ENCODE peak calls at places on chromosomes 1 and 21, in four cellular contexts. A, V, W and T are unnamed samples. For H3K4me1, the result is how much of the 10 kb centered on the place peaks cover.

GRCh38 chr1:2391034-2391384 is 345 bp downstream of the MORN1 start:
- DNase-seq in V (no peak), A (no peak), W (peak), T (peak)

GRCh38 chr1:35809156-35810095 is 1.6 kb downstream of the AGO4 start:
- DNase-seq in V (no peak), W (no peak), A (no peak), T (no peak)

GRCh38 chr1:92484171-92484471 is 2.6 kb downstream of the GFI1 start:
- DNase-seq in V (no peak), A (no peak), W (no peak), T (no peak)

GRCh38 chr21:31397515-31397926 is 53.5 kb upstream of the TIAM1 start:
- DNase-seq in V (no peak), A (no peak), W (no peak), T (peak)

GRCh38 chr21:26815197-26815596 is 30.0 kb downstream of the ADAMTS1 start:
- DNase-seq in W (no peak), A (no peak), V (no peak), T (no peak)

GRCh38 chr1:2942410-2942809 is 78.9 kb upstream of the ACTRT2 start:
- DNase-seq in A (no peak), V (peak), W (no peak), T (no peak)

GRCh38 chr1:3942416-3943122 is 42.5 kb upstream of the C1orf174 start:
- DNase-seq in V (no peak), A (no peak), W (no peak), T (peak)

GRCh38 chr1:81922955-81923354 is 122.2 kb downstream of the ADGRL2 start:
- DNase-seq in A (no peak), V (no peak), W (no peak), T (no peak)

GRCh38 chr1:160807242-160807641 is 11.3 kb downstream of the LY9 start:
- DNase-seq in A (no peak), V (no peak), W (no peak), T (no peak)

GRCh38 chr1:160888926-160889325 is 3.9 kb upstream of the ITLN1 start:
- DNase-seq in V (no peak), A (no peak), W (no peak), T (no peak)

GRCh38 chr21:38159355-38159754 is 97.4 kb upstream of the KCNJ15 start:
- DNase-seq in A (peak), V (peak), W (peak), T (peak)

GRCh38 chr21:44618909-44619308 is 7.0 kb downstream of the KRTAP10-8 start:
- DNase-seq in W (no peak), V (no peak), A (no peak), T (no peak)

GRCh38 chr1:20948091-20948490 is 161.0 kb upstream of the HP1BP3 start:
- DNase-seq in W (peak), V (no peak), A (no peak), T (no peak)

GRCh38 chr1:203364013-203364730 is 13.2 kb upstream of the FMOD start:
- DNase-seq in V (no peak), W (no peak), A (no peak), T (peak)

GRCh38 chr21:37871121-37871862 is 45.0 kb downstream of the KCNJ6 start:
- DNase-seq in V (no peak), A (peak), W (no peak), T (no peak)

GRCh38 chr1:230459463-230459862 is 33.3 kb upstream of the PGBD5 start:
- DNase-seq in A (peak), V (no peak), W (no peak), T (peak)

GRCh38 chr1:218778257-218778656 is 395.4 kb upstream of the LYPLAL1 start:
- DNase-seq in V (no peak), W (no peak), A (no peak), T (no peak)

GRCh38 chr1:3681231-3681897 is 29.0 kb downstream of the TP73 start:
- DNase-seq in W (no peak), A (no peak), V (no peak), T (no peak)

GRCh38 chr1:116944613-116945012 is 34.9 kb downstream of the PTGFRN start:
- DNase-seq in V (no peak), A (no peak), W (no peak), T (no peak)

DNA sequence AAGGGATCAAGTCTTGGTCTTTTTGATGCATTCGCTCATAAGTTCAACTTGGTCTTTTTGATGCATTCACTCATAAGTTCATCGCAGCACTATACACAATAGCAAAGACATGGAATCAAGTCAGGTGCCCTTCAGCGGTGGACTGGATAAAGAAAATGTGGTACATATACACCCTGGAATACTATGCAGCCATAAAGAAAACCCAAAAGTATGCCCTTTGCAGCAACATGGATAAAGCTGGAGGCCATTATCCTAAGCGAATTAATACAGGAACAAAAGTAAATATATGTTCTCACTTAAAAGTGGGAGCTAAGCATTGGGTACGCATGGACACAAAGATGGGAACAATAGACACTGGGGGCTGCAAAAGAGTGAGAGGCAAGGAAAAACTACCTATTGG is 29.8 kb upstream of the FOXE3 start:
- DNase-seq in W (no peak), V (no peak), A (no peak), T (no peak)
- H3K4me1 ChIP-seq in W (under half), V (under half), A (under half), T (under half)

DNA sequence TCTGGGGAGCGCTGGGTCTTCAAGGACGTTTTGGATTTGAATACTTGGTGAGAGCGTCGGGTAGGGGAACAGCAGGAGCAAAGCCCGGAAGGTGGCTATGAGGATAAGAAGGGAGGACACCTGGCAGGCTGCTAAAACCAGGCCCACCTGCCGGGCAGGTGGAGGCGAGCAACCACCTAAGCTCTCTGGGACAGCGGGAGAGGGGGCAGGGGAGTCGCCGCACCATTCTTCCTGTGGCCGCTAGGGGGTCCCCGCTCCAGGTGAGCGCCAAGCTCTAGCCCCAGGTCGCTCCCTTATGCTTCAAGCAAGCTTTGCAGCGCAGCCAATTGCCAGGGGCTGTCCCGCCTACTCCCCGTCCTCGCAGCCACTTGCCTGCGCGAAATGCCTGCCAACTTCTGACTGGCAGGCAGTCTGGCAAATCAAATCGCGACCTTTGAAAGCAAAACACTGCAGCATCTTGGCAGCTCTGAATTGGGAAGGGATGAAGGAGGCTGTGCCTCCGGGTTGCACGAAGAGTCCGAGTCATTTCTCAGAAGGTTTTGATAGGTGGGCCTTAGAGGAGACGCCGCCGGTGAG is at the start of gene NIPAL3:
- DNase-seq in W (peak), A (peak), V (peak), T (peak)
- H3K4me1 ChIP-seq in W (under half), A (under half), V (under half), T (under half)

DNA sequence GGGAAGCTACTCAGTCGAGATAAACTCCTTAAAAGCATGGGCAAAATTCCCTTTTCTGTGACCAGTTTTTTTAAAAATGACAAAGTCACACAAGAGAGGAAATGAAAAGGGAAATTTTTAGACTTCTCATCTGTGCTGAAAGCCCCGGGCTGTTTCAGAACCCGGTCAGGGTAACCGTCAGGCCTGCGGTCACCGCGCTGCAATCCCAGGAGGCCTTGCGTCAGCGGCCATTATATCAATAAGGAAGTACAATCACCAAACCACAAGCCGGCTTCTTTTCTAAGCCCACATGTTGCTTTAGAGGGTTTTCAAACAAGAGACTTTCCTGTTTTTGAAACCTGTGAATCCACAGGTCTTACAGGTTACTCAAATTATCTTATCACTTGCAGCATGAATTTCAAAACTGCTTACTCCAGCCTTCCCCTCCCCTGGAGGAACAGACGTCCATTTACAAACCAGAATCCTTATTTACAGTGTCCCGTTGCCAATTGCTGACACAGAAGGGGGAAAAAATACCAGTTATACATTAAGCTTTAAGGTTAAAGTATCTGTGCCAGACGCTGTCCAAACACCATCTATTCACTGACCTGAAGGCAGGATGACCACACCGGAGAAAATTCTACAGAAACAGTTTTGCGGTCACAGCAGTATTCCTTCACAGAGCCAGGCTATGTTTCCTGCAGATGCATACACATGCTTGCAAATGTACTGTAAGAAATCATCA is 165.3 kb downstream of the TOMM20 start:
- DNase-seq in V (peak), A (peak), W (no peak), T (peak)
- H3K4me1 ChIP-seq in V (under half), A (under half), W (under half), T (half or more)

GRCh38 chr1:164641353-164641730 is 82.4 kb downstream of the PBX1 start:
- DNase-seq in A (peak), W (no peak), V (peak), T (no peak)
- H3K4me1 ChIP-seq in A (under half), W (half or more), V (under half), T (under half)

DNA sequence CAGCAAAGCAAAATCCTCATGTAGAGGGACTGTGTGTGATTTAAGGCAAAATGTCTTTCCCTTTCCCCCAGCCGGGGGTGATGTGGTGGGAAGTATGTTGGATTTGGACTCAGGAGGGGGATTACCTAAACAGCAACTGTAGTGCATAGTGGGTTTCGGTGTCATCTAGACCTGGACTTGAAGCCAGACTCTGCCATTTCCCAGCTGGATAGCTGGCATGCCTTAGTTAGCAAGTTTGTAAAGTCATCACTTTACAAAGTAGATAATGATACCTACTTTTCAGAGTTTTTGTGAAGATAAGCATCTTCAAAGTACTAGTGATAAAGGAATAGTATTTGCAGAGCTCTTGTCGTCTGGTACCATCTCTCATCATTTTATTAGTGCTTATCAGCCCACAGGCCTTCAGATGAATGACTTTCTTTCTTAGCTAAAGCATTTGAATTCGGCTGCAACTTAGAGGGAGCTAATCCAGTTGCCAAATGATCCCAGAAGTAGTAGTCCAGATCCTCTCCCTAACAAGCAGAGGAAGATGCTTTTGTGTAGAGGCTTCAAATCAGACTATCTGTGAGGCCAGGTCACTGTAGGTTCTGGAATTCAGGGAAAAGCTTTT is 56.2 kb upstream of the ROR1 start:
- DNase-seq in A (no peak), W (no peak), V (no peak), T (no peak)
- H3K4me1 ChIP-seq in A (under half), W (under half), V (under half), T (under half)

DNA sequence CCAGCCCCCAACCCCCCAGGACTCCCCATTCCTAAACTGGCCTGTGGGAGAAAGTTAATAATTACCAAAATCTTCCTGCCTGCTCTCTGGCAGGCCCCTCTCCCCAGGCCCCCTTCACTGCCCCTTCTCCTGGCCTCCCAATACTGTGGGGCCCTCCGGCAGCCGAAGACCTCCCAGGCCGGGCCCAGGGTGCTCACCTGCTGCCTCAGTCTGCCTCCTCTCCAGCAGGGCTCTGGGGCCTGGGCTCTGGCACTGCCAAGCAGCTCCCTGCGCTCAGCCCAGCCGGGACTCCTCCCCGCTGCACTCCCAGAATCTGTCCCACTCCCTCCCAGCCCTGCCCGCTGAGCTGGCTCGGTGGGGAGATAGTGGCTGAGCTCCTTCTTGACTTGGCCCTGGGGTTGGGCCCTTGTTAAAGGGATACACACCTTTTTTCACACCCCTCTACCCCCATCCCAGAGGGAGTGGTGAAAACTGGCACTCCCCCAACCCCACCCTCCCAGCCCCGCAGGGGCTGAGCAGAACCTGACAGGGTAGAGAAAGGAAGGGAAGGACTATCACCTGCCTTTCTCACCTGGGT is at the start of gene S100A16:
- DNase-seq in A (peak), W (peak), V (peak), T (peak)
- H3K4me1 ChIP-seq in A (under half), W (under half), V (under half), T (half or more)

DNA sequence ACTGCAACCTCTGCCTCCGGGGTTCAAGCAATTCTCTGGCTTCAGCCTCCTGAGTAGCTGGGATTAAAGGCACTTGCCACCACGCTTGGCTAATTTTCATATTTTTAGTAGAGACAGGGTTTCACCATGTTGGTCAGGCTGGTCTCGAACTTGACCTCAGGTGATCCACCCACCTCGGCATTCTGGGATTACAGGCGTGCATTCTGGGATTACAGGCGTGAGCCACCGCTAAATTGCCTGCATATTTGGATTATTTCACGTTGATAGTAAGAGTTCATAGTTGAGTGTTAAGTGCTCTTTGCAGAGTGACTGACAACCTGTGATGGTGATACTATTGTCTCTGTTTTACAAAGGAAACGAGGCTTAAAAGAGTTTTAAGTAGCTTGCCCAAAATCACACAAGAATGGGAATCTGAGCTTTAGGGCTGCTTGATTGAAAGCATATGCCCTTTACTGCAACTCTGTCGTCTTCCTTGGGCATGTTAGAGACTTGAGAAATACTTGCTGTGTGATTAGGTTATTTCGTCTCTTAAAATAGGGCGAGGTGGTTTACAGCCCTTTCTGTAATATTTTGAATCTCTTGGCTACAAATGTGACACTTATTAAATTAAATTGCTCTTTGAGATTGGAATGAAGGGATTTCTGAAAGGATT is 12.4 kb downstream of the CDC42 start:
- DNase-seq in W (peak), A (no peak), V (no peak), T (no peak)
- H3K4me1 ChIP-seq in W (under half), A (under half), V (under half), T (half or more)

DNA sequence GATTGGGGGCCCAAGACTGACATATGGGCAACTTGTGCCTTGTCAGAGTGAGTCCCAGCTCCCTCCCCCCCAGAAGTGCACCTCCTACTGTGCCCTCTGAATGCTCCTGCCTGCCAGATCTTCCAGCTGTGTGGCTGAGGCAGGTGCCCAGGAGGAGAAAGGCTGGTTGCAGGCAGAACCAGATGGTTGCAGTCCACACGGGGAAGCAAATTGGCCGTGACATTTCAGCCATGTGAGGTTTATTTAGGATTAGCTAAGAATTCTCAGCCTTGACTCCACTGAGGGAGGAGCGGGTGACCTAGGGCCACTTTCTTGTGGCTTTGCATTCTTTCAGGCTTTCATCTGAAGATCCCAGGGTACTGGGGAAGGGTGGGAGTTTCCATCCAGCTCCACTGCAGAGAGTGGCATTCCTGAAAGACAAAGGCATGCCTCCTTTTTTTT is 33.8 kb downstream of the PEX14 start:
- DNase-seq in W (peak), V (no peak), A (peak), T (no peak)
- H3K4me1 ChIP-seq in W (under half), V (under half), A (under half), T (under half)

GRCh38 chr1:44637590-44638411 is 36.5 kb downstream of the TMEM53 start:
- DNase-seq in W (no peak), A (no peak), V (no peak), T (no peak)
- H3K4me1 ChIP-seq in W (under half), A (under half), V (under half), T (under half)